ENCODE peak calls at places on chromosomes 2 and 18, in four cellular contexts. U is breast epithelium, A is HCT116, D is HepG2. C is an unnamed sample.

GRCh38 chr2:178513876-178514275 is 33.6 kb downstream of the PLEKHA3 start:
- DNase-seq in U (no peak), A (no peak), D (no peak), C (no peak)

GRCh38 chr18:11115268-11115667 is 34.1 kb downstream of the PIEZO2 start:
- DNase-seq in U (no peak), A (no peak), D (no peak), C (no peak)

GRCh38 chr2:119011162-119011909 is 69.3 kb downstream of the MARCO start:
- DNase-seq in U (no peak), A (peak), D (peak), C (peak)

GRCh38 chr18:477565-477964 is 22.9 kb downstream of the COLEC12 start:
- DNase-seq in U (no peak), A (peak), D (peak), C (no peak)

GRCh38 chr2:20027715-20028434 is 15.4 kb upstream of the MATN3 start:
- DNase-seq in U (no peak), A (no peak), D (no peak), C (no peak)

GRCh38 chr2:231862071-231862470 is 64.1 kb downstream of the NPPC start:
- DNase-seq in U (no peak), A (no peak), D (no peak), C (no peak)

GRCh38 chr18:48336332-48336731 is 72.9 kb downstream of the ZBTB7C start:
- DNase-seq in U (no peak), A (no peak), D (no peak), C (no peak)

GRCh38 chr2:108417254-108417653 is 31.8 kb upstream of the GCC2 start:
- DNase-seq in U (no peak), A (peak), D (peak), C (peak)

DNA sequence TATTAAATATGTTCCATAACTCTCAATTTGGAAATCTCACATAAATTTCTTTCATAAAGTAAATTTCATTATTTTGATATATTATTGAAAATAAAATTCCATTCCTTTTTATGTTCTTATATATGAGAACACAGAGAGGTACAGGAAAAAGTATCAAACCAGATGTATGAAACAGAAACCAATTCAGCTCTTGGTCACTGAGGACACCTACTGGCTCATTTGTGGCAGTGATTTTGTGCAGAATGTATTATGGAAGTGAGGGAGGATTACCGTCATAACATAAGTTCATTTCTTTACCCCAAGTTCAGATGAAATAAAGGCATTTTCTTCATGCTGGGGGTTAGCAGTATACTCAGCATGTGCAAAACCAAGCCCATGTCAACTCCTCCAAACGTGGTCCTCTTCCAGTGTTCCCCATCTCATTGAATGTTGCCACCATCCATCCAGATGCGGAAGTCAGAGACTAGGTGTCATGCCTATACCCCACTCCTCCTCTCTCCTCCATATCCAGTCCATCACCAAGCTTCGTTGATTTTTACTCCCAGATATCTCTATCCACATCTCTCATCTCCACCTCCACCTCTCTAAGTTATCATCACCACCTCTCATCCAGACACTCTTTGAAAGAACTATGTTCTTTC is 41.7 kb upstream of the MALL start:
- DNase-seq in U (no peak), A (peak), D (peak), C (peak)
- TF ChIP-seq POLR2AphosphoS5 in U (no peak), A (no peak), D (no peak), C (no peak)

GRCh38 chr2:113282747-113283533 is 4.2 kb upstream of the PAX8 start:
- DNase-seq in U (no peak), A (peak), D (peak), C (peak)
- TF ChIP-seq POLR2A in U (no peak), A (no peak), D (peak), C (no peak)

GRCh38 chr2:54590216-54590961 is 133.1 kb upstream of the EML6 start:
- DNase-seq in U (no peak), A (no peak), D (no peak), C (no peak)
- H3K4me3 ChIP-seq in U (no peak), A (no peak), D (no peak), C (no peak)

DNA sequence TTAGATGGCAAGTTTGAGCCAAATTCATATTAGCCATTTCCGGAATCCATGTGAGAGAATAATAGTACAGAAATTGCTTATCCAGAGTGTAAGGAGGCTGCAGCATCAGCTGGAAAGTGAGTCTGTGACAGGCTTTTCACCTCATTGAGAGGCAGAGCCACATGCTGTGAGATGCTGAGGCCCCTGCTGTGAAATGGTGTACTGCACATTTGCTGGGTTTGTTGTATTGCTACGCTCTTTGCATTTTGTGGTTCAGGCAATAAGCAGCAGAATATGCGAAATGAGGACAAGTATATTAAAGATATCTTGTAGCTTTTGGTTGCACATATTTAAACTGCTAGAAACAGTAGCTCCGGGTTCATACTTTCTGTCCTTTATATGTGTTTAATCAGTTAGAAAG is 37.0 kb downstream of the NABP1 start:
- DNase-seq in U (no peak), A (no peak), D (no peak), C (no peak)
- TF ChIP-seq POLR2AphosphoS5 in U (no peak), A (no peak), D (no peak), C (no peak)